ENCODE peak calls at places on chromosome 19, in four cellular contexts. W is astrocyte of the spinal cord, G is NB4, F is Calu3. B is an unnamed sample.

GRCh38 chr19:15199652-15200574 is 882 bp downstream of the NOTCH3 start:
- DNase-seq in W (no peak), G (no peak), F (peak), B (peak)

GRCh38 chr19:4717191-4717965 is 6.3 kb downstream of the DPP9 start:
- DNase-seq in W (peak), G (no peak), F (no peak), B (no peak)

GRCh38 chr19:58361900-58362271 is 665 bp downstream of the ZNF497 start:
- DNase-seq in W (no peak), G (peak), F (peak), B (no peak)

GRCh38 chr19:35973487-35973886 is 21.5 kb upstream of the SDHAF1 start:
- DNase-seq in W (no peak), G (peak), F (no peak), B (no peak)

GRCh38 chr19:17632577-17632976 is 55.6 kb downstream of the UNC13A start:
- DNase-seq in W (no peak), G (no peak), F (no peak), B (no peak)

GRCh38 chr19:8001995-8002849 is 3.2 kb downstream of the ELAVL1 start:
- DNase-seq in W (peak), G (peak), F (peak), B (peak)

GRCh38 chr19:12689012-12689411 is 1.2 kb downstream of the GNG14 start:
- DNase-seq in W (no peak), G (no peak), F (no peak), B (no peak)

GRCh38 chr19:7637374-7638256 is 705 bp downstream of the STXBP2 start:
- DNase-seq in W (no peak), G (peak), F (peak), B (no peak)

GRCh38 chr19:11203194-11204075 is 6.1 kb upstream of the KANK2 start:
- DNase-seq in W (peak), G (peak), F (peak), B (no peak)

GRCh38 chr19:44570984-44571684 is 41.7 kb upstream of the CEACAM20 start:
- DNase-seq in W (peak), G (peak), F (peak), B (no peak)

GRCh38 chr19:2477732-2478191 is 1.8 kb downstream of the GADD45B start:
- DNase-seq in W (peak), G (peak), F (no peak), B (no peak)

GRCh38 chr19:55632463-55632834 is 8.1 kb upstream of the ZNF784 start:
- DNase-seq in W (peak), G (peak), F (peak), B (no peak)

GRCh38 chr19:42443944-42444398 is 1.2 kb upstream of the CXCL17 start:
- DNase-seq in W (no peak), G (no peak), F (no peak), B (no peak)

GRCh38 chr19:51807925-51808324 is 13.0 kb downstream of the FPR3 start:
- DNase-seq in W (no peak), G (no peak), F (no peak), B (no peak)

GRCh38 chr19:57655443-57655842 is 13.3 kb upstream of the ZSCAN4 start:
- DNase-seq in W (no peak), G (no peak), F (no peak), B (no peak)

GRCh38 chr19:23563326-23563725 is 123.7 kb downstream of the ZNF675 start:
- DNase-seq in W (no peak), G (no peak), F (no peak), B (no peak)

GRCh38 chr19:33444993-33445751 is 71.7 kb downstream of the CEBPG start:
- DNase-seq in W (no peak), G (no peak), F (no peak), B (no peak)

GRCh38 chr19:40530091-40530901 is 46.4 kb upstream of the SHKBP1 start:
- DNase-seq in W (no peak), G (no peak), F (peak), B (no peak)

GRCh38 chr19:44723952-44724319 is 24.6 kb upstream of the BCL3 start:
- DNase-seq in W (peak), G (peak), F (peak), B (peak)

GRCh38 chr19:33293255-33294057 is 8.9 kb downstream of the CEBPA start:
- DNase-seq in W (peak), G (peak), F (no peak), B (no peak)

GRCh38 chr19:2224754-2225349 is 11.3 kb downstream of the PLEKHJ1 start:
- DNase-seq in W (no peak), G (no peak), F (no peak), B (no peak)

GRCh38 chr19:1967087-1967608 is 26.2 kb downstream of the CSNK1G2 start:
- DNase-seq in W (no peak), G (no peak), F (no peak), B (no peak)

GRCh38 chr19:17722655-17723240 is 3.5 kb downstream of the MAP1S start:
- DNase-seq in W (no peak), G (no peak), F (no peak), B (no peak)

GRCh38 chr19:704447-704741 is 4.3 kb upstream of the PALM start:
- DNase-seq in W (no peak), G (no peak), F (no peak), B (no peak)

GRCh38 chr19:56839665-56840451 is 668 bp downstream of the PEG3 start:
- DNase-seq in W (no peak), G (no peak), F (no peak), B (no peak)

GRCh38 chr19:43620061-43621001 is 902 bp upstream of the ZNF428 start:
- DNase-seq in W (no peak), G (no peak), F (no peak), B (no peak)

GRCh38 chr19:2053601-2054389 is 2.8 kb upstream of the MKNK2 start:
- DNase-seq in W (no peak), G (no peak), F (no peak), B (no peak)

GRCh38 chr19:12983091-12983490 is 12.2 kb upstream of the NFIX start:
- DNase-seq in W (no peak), G (no peak), F (no peak), B (no peak)

DNA sequence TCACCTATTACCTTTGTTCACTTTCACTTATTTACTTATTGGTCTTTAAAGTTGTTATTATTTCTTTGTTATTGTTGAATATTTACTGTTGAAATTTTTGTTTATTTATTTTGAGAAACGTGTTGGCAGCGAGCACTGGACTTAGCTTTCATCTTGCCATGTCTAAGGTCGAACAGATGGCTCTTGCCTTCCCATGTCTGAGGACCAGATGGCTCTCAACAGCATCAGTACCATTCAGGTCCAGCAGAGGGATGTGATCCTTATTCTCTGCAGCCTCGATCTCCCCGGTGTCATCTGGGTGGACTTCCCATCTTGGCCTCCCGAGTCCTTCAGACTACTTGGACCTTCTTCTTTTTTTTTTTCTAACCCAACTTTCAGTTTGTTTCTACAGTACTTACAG is 1437.6 kb downstream of the UQCRFS1 start:
- DNase-seq in W (no peak), G (peak), F (no peak), B (no peak)
- TF ChIP-seq CTCF in W (no peak), G (no peak), F (no peak), B (no peak)

GRCh38 chr19:29260477-29261317 is 47.7 kb upstream of the UQCRFS1 start:
- DNase-seq in W (no peak), G (peak), F (peak), B (no peak)
- TF ChIP-seq CTCF in W (peak), G (peak), F (peak), B (peak)

DNA sequence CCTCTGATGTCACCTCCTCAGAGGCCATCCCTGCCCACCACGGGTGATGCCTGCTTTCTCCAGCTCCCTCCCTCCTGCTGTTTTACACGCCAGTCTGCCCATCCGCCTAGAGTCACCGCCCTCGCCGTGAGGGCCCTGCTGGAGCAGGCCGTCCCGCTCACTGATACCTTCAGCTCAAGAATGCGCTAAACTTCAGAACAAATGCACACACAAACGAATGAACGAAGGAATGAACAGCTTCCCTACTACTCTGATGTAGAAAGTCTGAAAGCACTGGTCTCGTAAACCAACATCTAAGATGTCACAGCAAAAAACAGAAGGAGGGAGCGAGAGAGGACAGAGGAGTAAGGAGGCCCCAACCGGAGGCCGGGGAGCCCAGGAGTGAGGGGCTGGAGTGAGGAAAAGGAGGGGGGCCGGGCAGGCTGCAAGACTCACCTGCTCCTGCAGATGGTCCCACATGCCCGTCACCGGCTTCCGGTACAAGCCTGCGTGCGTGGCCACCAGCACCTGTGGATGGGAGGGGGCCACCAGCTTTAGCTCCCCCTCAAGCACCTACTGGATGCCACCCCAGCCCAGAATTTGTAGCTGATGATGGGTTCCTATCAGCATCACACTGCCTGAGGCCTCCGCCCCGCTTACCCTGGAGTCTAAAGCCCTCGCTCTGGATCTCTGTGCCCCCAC is 4.0 kb downstream of the PNKP start:
- DNase-seq in W (no peak), G (no peak), F (no peak), B (no peak)
- TF ChIP-seq CTCF in W (no peak), G (no peak), F (no peak), B (no peak)

DNA sequence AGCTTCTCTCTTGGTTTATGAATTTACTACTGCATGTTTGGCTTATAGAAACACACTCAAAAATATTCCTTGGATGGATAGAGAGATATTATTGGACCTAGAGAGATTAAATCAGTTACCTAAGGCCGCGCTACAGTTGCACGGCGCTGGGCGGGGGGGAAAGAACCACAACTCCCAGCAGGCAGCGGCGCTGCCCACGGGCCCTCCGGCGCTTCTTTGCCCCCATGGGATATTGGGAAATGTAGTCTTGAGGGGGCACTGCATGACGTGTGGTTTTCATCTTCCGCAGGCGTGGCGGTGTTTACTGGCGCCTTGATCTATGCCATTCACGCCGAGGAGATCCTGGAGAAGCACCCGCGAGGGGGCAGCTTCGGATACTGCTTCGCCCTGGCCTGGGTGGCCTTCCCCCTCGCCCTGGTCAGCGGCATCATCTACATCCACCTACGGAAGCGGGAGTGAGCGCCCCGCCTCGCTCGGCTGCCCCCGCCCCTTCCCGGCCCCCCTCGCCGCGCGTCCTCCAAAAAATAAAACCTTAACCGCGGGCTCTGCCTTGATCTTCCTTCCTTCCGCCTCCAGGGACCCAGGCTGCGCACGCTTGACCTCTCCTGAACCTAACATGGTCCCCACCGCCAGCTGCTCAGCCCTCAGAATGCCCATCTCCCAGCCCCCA is 4.8 kb downstream of the EMP3 start:
- DNase-seq in W (peak), G (peak), F (peak), B (peak)
- TF ChIP-seq CTCF in W (no peak), G (peak), F (no peak), B (peak)

DNA sequence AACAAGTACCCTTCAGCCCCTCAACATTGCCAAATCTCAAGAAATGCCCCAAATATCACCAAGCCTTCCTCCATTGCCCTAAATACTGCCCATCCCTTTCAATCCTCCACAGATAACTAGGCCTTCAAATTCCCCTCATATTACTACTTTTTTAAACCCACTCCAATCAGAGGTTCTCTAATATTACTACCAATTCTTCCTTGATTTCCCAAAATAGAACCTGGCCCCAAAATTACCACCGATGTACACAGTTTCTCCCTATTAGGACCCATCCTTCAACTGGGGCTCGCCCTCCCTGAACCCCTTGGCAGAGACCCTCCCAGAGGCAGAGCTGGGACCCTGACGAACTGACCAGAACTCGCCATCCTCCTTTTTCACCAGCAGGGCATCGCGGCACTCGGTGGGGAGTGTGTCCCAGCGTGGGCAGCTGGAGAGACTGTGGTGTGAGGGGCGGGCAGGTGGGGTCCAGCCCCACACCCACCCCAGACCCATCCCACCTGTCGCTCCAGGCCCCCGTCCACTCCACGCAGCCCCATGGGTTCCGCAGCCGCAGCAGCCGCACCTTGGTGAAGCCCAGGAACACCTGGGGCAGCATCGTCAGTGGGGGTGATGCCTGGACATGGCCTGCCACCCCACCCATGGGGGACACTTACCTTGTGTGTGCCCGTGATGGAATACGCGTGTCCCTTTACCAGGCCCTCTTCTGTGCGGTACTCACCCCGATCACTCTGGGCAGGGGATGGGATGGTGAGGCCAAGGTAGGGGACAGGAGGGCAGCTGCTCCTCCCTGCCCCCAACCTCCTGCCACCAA is 6.1 kb downstream of the CAPN12 start:
- DNase-seq in W (no peak), G (peak), F (no peak), B (no peak)
- TF ChIP-seq CTCF in W (no peak), G (no peak), F (no peak), B (peak)

GRCh38 chr19:14089412-14089661 is 1.2 kb downstream of the SAMD1 start:
- DNase-seq in W (no peak), G (peak), F (no peak), B (no peak)
- TF ChIP-seq CTCF in W (peak), G (no peak), F (no peak), B (peak)

GRCh38 chr19:50249636-50250035 is 46.2 kb downstream of the MYH14 start:
- DNase-seq in W (no peak), G (no peak), F (no peak), B (no peak)

GRCh38 chr19:50255115-50255514 is 51.7 kb downstream of the MYH14 start:
- DNase-seq in W (no peak), G (no peak), F (no peak), B (no peak)

GRCh38 chr19:50252887-50253268 is 49.5 kb downstream of the MYH14 start:
- DNase-seq in W (no peak), G (no peak), F (no peak), B (no peak)

GRCh38 chr19:50250450-50251136 is 47.2 kb downstream of the MYH14 start:
- DNase-seq in W (no peak), G (no peak), F (no peak), B (no peak)

GRCh38 chr19:50252111-50252886 is 48.9 kb downstream of the MYH14 start:
- DNase-seq in W (no peak), G (peak), F (peak), B (no peak)
- TF ChIP-seq CTCF in W (peak), G (peak), F (peak), B (peak)